ENCODE peak calls at places on chromosomes 16 and 17, in ten cellular contexts. X, H, L, N, Q, U, Y, P, K and T are unnamed samples. For H3K4me1 and H3K36me3, the result is how much of the 10 kb centered on the place peaks cover.

GRCh38 chr16:50692999-50693781 is at the start of gene NOD2:
- DNase-seq in H (no peak), X (no peak), P (no peak), N (peak), U (no peak), Y (no peak), Q (no peak), K (no peak), L (no peak), T (no peak)

GRCh38 chr16:53726625-53727024 is 22.7 kb downstream of the FTO start:
- DNase-seq in Y (no peak), L (peak), Q (peak), N (no peak), U (no peak), X (no peak), K (no peak), H (no peak), P (no peak), T (peak)

GRCh38 chr16:83270640-83271039 is 537.1 kb upstream of the HSBP1 start:
- DNase-seq in Q (no peak), N (no peak), K (no peak), L (no peak), U (no peak), P (no peak), Y (no peak), X (no peak), H (no peak), T (no peak)

GRCh38 chr16:81314603-81315270 is at the start of gene GAN:
- DNase-seq in Y (peak), Q (peak), N (peak), X (peak), U (peak), K (peak), H (peak), L (peak), P (peak), T (peak)

GRCh38 chr16:74226361-74226979 is 70.1 kb upstream of the PSMD7 start:
- DNase-seq in P (no peak), X (no peak), N (no peak), H (no peak), L (peak), Y (no peak), U (no peak), K (no peak), Q (peak), T (peak)

GRCh38 chr16:4385789-4386451 is 14.3 kb downstream of the VASN start:
- DNase-seq in N (no peak), X (no peak), Q (no peak), P (no peak), K (peak), U (no peak), Y (no peak), L (no peak), H (no peak), T (peak)

GRCh38 chr17:48102700-48103378 is 1.6 kb upstream of the CBX1 start:
- DNase-seq in P (peak), N (no peak), X (no peak), L (peak), U (no peak), H (no peak), K (no peak), Q (no peak), Y (no peak), T (no peak)

GRCh38 chr17:2680961-2681360 is 30.6 kb downstream of the CLUH start:
- DNase-seq in P (no peak), Q (no peak), Y (no peak), N (no peak), K (peak), H (no peak), U (no peak), L (no peak), X (no peak), T (no peak)

GRCh38 chr17:36592711-36593321 is 1.1 kb downstream of the DHRS11 start:
- DNase-seq in L (no peak), H (no peak), X (no peak), N (no peak), Q (no peak), K (no peak), P (no peak), U (no peak), Y (no peak), T (no peak)

GRCh38 chr17:8384801-8385335 is 1.9 kb upstream of the RPL26 start:
- DNase-seq in U (no peak), Y (no peak), X (no peak), N (no peak), L (peak), P (no peak), Q (peak), H (no peak), K (no peak), T (peak)

GRCh38 chr16:16045879-16046278 is 96.5 kb downstream of the ABCC1 start:
- DNase-seq in L (no peak), N (no peak), H (no peak), P (no peak), Q (no peak), U (no peak), X (no peak), Y (no peak), K (no peak), T (no peak)

GRCh38 chr17:74961657-74962360 is 10.8 kb downstream of the HID1 start:
- DNase-seq in N (peak), L (peak), K (peak), Y (peak), Q (peak), X (peak), H (no peak), P (peak), U (peak), T (peak)

GRCh38 chr16:57194512-57194911 is 8.4 kb downstream of the RSPRY1 start:
- DNase-seq in P (no peak), Y (no peak), N (no peak), H (no peak), U (no peak), X (no peak), Q (peak), L (peak), K (no peak), T (peak)

GRCh38 chr17:30517786-30518185 is 40.6 kb downstream of the GOSR1 start:
- DNase-seq in Q (no peak), N (no peak), H (no peak), L (no peak), Y (no peak), K (no peak), P (no peak), X (no peak), U (no peak), T (no peak)

GRCh38 chr16:85602402-85602801 is 10.7 kb upstream of the GSE1 start:
- DNase-seq in Y (no peak), H (no peak), L (no peak), X (no peak), U (no peak), K (no peak), P (no peak), Q (no peak), N (no peak), T (no peak)

GRCh38 chr17:46000292-46000691 is 1.2 kb downstream of the STH start:
- DNase-seq in Q (no peak), N (no peak), H (no peak), X (no peak), P (no peak), K (no peak), U (no peak), L (no peak), Y (no peak), T (no peak)

GRCh38 chr17:38877130-38877851 is 7.4 kb downstream of the LASP1 start:
- DNase-seq in L (no peak), Y (peak), U (no peak), N (peak), K (no peak), X (no peak), H (no peak), Q (no peak), P (no peak), T (no peak)

GRCh38 chr17:29776026-29776425 is 153.3 kb upstream of the CORO6 start:
- DNase-seq in U (no peak), H (no peak), X (no peak), K (no peak), Y (no peak), P (no peak), N (no peak), Q (no peak), L (no peak), T (no peak)

GRCh38 chr17:83171661-83172060 is 92.3 kb downstream of the METRNL start:
- DNase-seq in Q (no peak), Y (peak), K (no peak), U (no peak), P (no peak), L (no peak), H (no peak), X (peak), N (peak), T (no peak)

GRCh38 chr17:31413871-31414589 is 22.6 kb downstream of the RAB11FIP4 start:
- DNase-seq in K (no peak), L (peak), N (peak), Y (no peak), U (no peak), X (no peak), Q (peak), P (no peak), H (no peak), T (peak)

GRCh38 chr17:82698974-82699442 is 510 bp upstream of the RAB40B start:
- DNase-seq in Y (no peak), U (no peak), N (no peak), X (no peak), P (no peak), H (no peak), Q (no peak), L (no peak), K (no peak), T (no peak)

GRCh38 chr16:87263418-87264052 is 53.7 kb downstream of the C16orf95 start:
- DNase-seq in H (no peak), X (no peak), Y (no peak), P (no peak), K (no peak), N (no peak), Q (no peak), U (no peak), L (peak), T (no peak)

GRCh38 chr17:77233635-77234334 is 93.0 kb downstream of the SEC14L1 start:
- DNase-seq in Q (peak), L (peak), N (no peak), Y (no peak), H (no peak), P (no peak), U (no peak), X (no peak), K (no peak), T (peak)

GRCh38 chr17:48723555-48724239 is 712 bp downstream of the PRAC2 start:
- DNase-seq in X (no peak), P (no peak), H (no peak), K (no peak), Q (no peak), N (peak), Y (no peak), L (peak), U (no peak), T (no peak)

GRCh38 chr16:12436201-12436657 is 367.5 kb downstream of the CPPED1 start:
- DNase-seq in N (no peak), X (no peak), Y (no peak), K (no peak), L (no peak), Q (no peak), U (no peak), H (no peak), P (no peak), T (no peak)

DNA sequence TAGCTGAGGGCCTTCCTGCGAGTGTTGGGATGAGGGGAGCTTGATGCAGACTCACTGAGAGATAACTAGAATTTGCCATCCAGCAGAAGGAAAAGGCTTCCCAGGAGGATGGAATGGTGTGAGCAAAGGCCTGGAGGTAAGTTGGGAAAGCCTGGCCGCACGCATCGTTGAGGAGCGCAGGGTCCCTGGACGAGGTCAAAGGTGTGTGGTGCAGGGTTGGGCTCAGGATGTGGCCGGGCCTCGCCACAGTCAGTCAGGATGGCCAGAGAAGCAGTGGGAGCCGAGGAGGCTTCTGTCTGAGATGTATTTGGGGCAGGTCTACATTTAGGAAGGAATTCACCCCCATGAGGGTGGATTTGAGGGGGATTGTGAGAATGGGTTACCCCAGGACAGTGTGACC is 16.4 kb downstream of the DRC3 start:
- DNase-seq in H (no peak), X (no peak), L (no peak), Q (no peak), U (no peak), P (no peak), K (no peak), Y (no peak), N (no peak), T (no peak)
- H3K4me1 ChIP-seq in H (under half), X (under half), L (under half), Q (under half), U (under half), P (under half), K (under half), Y (under half), N (under half), T (under half)

GRCh38 chr16:89655062-89655643 is 2.4 kb downstream of the CHMP1A start:
- DNase-seq in K (no peak), H (no peak), Y (no peak), X (no peak), L (no peak), U (no peak), Q (no peak), P (no peak), N (no peak), T (no peak)

GRCh38 chr16:89657442-89658220 is at the start of the genes CHMP1A and SPATA33:
- DNase-seq in Q (peak), N (peak), H (peak), L (peak), P (peak), X (peak), U (peak), K (peak), Y (peak), T (peak)

GRCh38 chr16:89656435-89657121 is 930 bp downstream of the CHMP1A start:
- DNase-seq in Q (no peak), L (no peak), K (no peak), H (no peak), Y (no peak), U (no peak), P (no peak), X (no peak), N (no peak), T (no peak)

GRCh38 chr16:89651584-89651983 is 5.9 kb downstream of the CHMP1A start:
- DNase-seq in L (no peak), H (no peak), U (no peak), Q (no peak), P (no peak), Y (no peak), K (no peak), N (no peak), X (no peak), T (no peak)

DNA sequence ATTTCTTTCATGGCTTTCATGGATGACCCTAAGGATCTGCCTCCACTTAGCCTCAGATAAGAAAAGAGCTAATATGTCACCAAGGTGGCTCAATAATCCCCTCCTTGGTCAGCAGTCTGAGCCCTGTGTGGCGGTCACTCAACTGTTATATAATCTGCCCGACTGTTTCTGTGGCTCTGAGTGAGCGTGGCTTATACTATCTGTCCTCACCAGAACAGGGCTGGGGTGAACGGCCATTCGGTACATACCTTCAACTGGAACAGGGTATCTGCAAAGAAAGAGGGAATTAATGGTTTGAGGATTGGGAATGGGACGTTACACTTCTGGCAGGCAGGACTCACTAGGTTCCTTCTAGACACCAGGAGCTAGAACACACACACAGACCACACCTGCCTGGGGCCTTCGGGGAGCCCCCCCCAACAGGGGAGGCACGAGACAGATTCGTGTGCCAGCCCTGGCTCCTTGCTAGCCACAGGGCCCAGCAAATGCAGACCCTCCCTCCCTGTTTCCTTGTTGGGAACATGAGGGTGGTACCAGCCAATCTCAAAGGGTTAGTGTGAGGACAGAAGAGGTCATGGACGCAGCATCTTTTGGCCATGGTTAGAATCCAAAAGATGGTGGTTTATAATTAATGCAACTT is 3.7 kb downstream of the CHMP1A start:
- DNase-seq in Q (no peak), H (no peak), N (no peak), P (no peak), U (no peak), X (no peak), K (no peak), Y (no peak), L (no peak), T (no peak)
- H3K36me3 ChIP-seq in Q (under half), H (under half), N (under half), P (under half), U (under half), X (under half), K (under half), Y (under half), L (under half), T (under half)

GRCh38 chr16:89330177-89330856 is 112.8 kb downstream of the ZNF778 start:
- DNase-seq in Q (peak), H (no peak), Y (no peak), N (peak), P (peak), X (no peak), K (no peak), L (peak), U (no peak), T (no peak)
- H3K4me1 ChIP-seq in Q (under half), H (half or more), Y (under half), N (under half), P (under half), X (under half), K (under half), L (half or more), U (half or more), T (under half)

DNA sequence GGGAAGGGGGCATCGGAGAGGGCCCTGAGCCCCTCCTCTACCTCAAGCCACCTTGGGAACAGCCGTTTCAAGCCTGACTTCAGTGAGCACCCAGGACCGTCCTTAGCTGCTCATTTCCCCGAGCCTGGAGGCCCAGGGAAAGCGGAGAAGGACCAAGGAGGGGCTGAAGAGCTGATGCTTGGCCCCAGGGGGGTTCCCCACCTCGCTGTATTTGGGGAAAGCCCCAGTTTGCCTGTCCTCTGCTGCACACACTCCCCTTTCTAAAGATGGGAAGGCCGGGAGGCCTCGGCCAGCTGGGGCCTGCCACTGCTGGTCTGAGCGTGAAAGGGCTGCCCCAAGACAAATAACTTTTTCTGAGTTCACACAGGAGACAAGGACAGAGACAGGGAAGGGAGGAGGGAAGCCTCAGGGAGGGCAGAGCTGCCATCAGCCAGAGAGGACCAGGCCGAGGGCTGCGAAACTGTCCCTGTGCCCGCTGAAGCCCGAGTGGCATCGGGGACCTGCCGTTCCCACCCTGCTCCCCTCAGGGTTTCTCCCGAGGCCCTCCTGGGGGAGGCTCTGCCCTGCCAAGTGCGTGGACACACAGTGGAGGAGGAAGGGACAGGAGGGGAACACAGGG is 11.6 kb downstream of the ZACN start:
- DNase-seq in Q (no peak), L (no peak), Y (no peak), X (no peak), K (no peak), U (no peak), H (no peak), P (no peak), N (peak), T (no peak)
- H3K36me3 ChIP-seq in Q (half or more), L (half or more), Y (under half), X (under half), K (half or more), U (half or more), H (half or more), P (half or more), N (under half), T (half or more)

GRCh38 chr16:31428277-31428597 is at the start of gene COX6A2:
- DNase-seq in N (no peak), K (no peak), X (no peak), P (no peak), Y (no peak), L (no peak), Q (no peak), H (no peak), U (peak), T (no peak)
- H3K4me1 ChIP-seq in N (under half), K (under half), X (under half), P (under half), Y (under half), L (under half), Q (under half), H (under half), U (under half), T (under half)

DNA sequence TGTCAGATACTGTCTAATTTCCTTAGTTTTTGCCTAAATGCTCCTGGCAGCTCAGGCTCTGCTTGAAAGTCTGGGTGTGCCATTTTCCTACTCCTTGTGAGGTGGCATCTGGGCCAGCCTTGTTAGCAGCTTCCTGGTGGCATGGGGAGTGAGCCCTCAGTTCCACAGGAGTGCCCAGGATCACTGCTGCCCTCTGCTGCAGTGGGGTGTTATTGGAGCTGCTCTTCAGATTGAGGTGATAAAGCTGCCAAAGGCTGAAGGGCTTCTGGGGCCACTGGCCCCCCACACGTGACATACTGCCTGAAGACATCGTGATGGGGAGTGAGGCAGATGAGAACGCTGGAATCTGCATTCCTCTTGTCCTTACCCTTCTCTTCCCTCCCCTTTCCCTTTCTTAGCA is 27.4 kb downstream of the CEP95 start:
- DNase-seq in N (no peak), K (no peak), X (no peak), L (peak), U (no peak), H (no peak), Q (no peak), Y (no peak), P (no peak), T (no peak)
- H3K36me3 ChIP-seq in N (under half), K (half or more), X (half or more), L (half or more), U (half or more), H (under half), Q (half or more), Y (under half), P (half or more), T (half or more)

DNA sequence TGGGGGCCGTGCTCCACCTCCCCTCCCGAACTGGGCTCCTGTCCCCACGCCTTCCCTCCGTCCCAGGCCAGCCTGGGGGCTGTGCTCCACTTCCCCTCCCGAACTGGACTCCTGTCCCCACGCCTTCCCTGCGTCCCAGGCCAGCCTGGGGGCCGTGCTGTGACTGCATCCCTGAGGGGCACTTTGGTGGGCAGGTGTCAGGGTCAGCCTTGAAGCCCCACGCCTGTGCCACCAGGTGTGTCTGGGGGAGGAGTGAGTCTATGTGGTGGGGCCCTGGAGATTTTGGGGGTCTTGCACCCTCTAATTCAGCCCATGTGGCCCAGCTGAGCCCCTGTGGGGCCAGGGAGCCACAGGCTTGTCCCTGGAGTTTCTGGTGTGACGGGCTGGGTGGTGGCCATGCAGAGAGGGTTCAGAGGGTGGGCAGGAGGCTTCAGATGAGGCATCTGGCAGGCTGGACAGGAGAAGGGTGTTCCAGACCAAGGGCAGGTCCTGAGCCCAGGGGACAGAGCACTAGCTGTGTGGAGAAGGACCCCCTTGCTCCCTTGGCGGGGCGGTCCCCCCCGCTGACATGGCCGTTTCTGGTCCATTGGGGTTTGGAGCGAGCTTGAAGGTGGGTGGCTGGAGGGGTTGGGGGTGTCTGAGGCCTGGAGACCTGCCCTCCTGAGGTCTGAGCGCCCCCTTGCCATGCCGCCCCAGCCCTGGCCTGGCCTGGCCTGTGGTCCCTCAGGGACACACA is 8.2 kb downstream of the NHERF2 start:
- DNase-seq in L (no peak), N (no peak), Y (no peak), X (no peak), Q (no peak), H (no peak), K (no peak), U (no peak), P (no peak), T (peak)
- H3K4me1 ChIP-seq in L (half or more), N (under half), Y (half or more), X (under half), Q (half or more), H (half or more), K (under half), U (under half), P (under half), T (under half)

GRCh38 chr16:68237243-68238028 is 1.5 kb upstream of the ESRP2 start:
- DNase-seq in P (peak), X (peak), Q (peak), Y (peak), H (peak), K (peak), N (peak), L (peak), U (peak), T (peak)
- H3K36me3 ChIP-seq in P (under half), X (under half), Q (under half), Y (under half), H (under half), K (under half), N (under half), L (under half), U (under half), T (under half)